ENCODE peak calls at places on chromosomes 6 and 20, in seven cellular contexts. Y is cardiac muscle cell; K is spleen; V is left lung; J is naive thymus-derived CD4-positive, alpha-beta T cell; D is IMR-90; P is heart left ventricle. L is an unnamed sample. For H3K4me1 and H3K27me3, the result is how much of the 10 kb centered on the place peaks cover.

GRCh38 chr6:154123131-154123530 is 84.1 kb downstream of the OPRM1 start:
- DNase-seq in Y (no peak), K (no peak), V (no peak), J (no peak), D (no peak), P (no peak), L (no peak)

GRCh38 chr6:168029459-168030217 is 32.2 kb downstream of the KIF25 start:
- DNase-seq in Y (no peak), K (peak), V (no peak), J (no peak), D (no peak), P (no peak), L (no peak)

GRCh38 chr6:167510648-167511047 is 185.8 kb downstream of the TTLL2 start:
- DNase-seq in Y (no peak), K (no peak), V (no peak), J (no peak), D (no peak), P (no peak), L (no peak)

GRCh38 chr6:11132191-11132590 is 20.7 kb upstream of the ERVFRD-1 start:
- DNase-seq in Y (no peak), K (no peak), V (no peak), J (no peak), D (no peak), P (no peak), L (no peak)

GRCh38 chr6:116200619-116201249 is 53.1 kb downstream of the TSPYL4 start:
- DNase-seq in Y (peak), K (no peak), V (no peak), J (no peak), D (peak), P (no peak), L (no peak)

GRCh38 chr6:41696788-41697187 is 38.6 kb downstream of the TFEB start:
- DNase-seq in Y (no peak), K (no peak), V (peak), J (no peak), D (no peak), P (no peak), L (no peak)

GRCh38 chr6:11810854-11811643 is 32.4 kb upstream of the ADTRP start:
- DNase-seq in Y (peak), K (no peak), V (no peak), J (no peak), D (peak), P (no peak), L (no peak)

GRCh38 chr6:64733433-64733832 is 973.6 kb downstream of the EYS start:
- DNase-seq in Y (no peak), K (no peak), V (no peak), J (no peak), D (no peak), P (no peak), L (no peak)

GRCh38 chr6:30493643-30494250 is 4.4 kb downstream of the HLA-E start:
- DNase-seq in Y (no peak), K (peak), V (no peak), J (no peak), D (no peak), P (no peak), L (peak)

GRCh38 chr20:37907677-37908397 is 4.9 kb downstream of the VSTM2L start:
- DNase-seq in Y (peak), K (no peak), V (peak), J (no peak), D (peak), P (no peak), L (peak)

GRCh38 chr6:38311201-38311600 is 328.5 kb downstream of the BTBD9 start:
- DNase-seq in Y (no peak), K (no peak), V (no peak), J (no peak), D (no peak), P (no peak), L (no peak)

GRCh38 chr6:109050012-109050411 is 44.6 kb downstream of the SESN1 start:
- DNase-seq in Y (no peak), K (no peak), V (no peak), J (no peak), D (no peak), P (no peak), L (no peak)

GRCh38 chr6:125432968-125433367 is 131.2 kb upstream of the HDDC2 start:
- DNase-seq in Y (no peak), K (no peak), V (no peak), J (no peak), D (no peak), P (no peak), L (no peak)

GRCh38 chr6:10692965-10693538 is 1.4 kb downstream of the C6orf52 start:
- DNase-seq in Y (no peak), K (no peak), V (no peak), J (no peak), D (no peak), P (no peak), L (no peak)

GRCh38 chr6:80976336-80976735 is 776.1 kb downstream of the TENT5A start:
- DNase-seq in Y (no peak), K (no peak), V (no peak), J (no peak), D (no peak), P (no peak), L (no peak)

GRCh38 chr6:148513145-148514071 is 170.8 kb downstream of the SASH1 start:
- DNase-seq in Y (peak), K (no peak), V (no peak), J (no peak), D (peak), P (peak), L (no peak)

GRCh38 chr20:49701313-49701731 is 12.4 kb downstream of the B4GALT5 start:
- DNase-seq in Y (no peak), K (no peak), V (no peak), J (no peak), D (peak), P (no peak), L (no peak)

GRCh38 chr6:123808556-123808955 is 4.9 kb downstream of the NKAIN2 start:
- DNase-seq in Y (no peak), K (no peak), V (no peak), J (no peak), D (no peak), P (no peak), L (no peak)

GRCh38 chr6:23218751-23219150 is 649.4 kb downstream of the HDGFL1 start:
- DNase-seq in Y (no peak), K (no peak), V (no peak), J (no peak), D (no peak), P (no peak), L (no peak)

GRCh38 chr20:40743172-40743775 is 54.2 kb upstream of the MAFB start:
- DNase-seq in Y (no peak), K (no peak), V (no peak), J (no peak), D (no peak), P (no peak), L (no peak)

GRCh38 chr6:94862116-94862515 is 715.2 kb upstream of the MANEA start:
- DNase-seq in Y (no peak), K (no peak), V (no peak), J (no peak), D (no peak), P (no peak), L (no peak)

GRCh38 chr20:47320990-47321805 is 35.3 kb downstream of the ZMYND8 start:
- DNase-seq in Y (no peak), K (no peak), V (no peak), J (no peak), D (no peak), P (no peak), L (no peak)
- H3K4me1 ChIP-seq in Y (under half), K (under half), V (half or more), J (under half), D (under half), P (under half), L (half or more)

GRCh38 chr6:170272341-170273065 is 18.4 kb downstream of the DLL1 start:
- DNase-seq in Y (no peak), K (no peak), V (peak), J (no peak), D (no peak), P (no peak), L (no peak)

GRCh38 chr6:170269873-170270541 is 20.9 kb downstream of the DLL1 start:
- DNase-seq in Y (no peak), K (no peak), V (peak), J (no peak), D (peak), P (no peak), L (no peak)

GRCh38 chr6:170271771-170272314 is 19.0 kb downstream of the DLL1 start:
- DNase-seq in Y (no peak), K (peak), V (peak), J (peak), D (no peak), P (no peak), L (no peak)

GRCh38 chr6:170269151-170269872 is 21.6 kb downstream of the DLL1 start:
- DNase-seq in Y (no peak), K (no peak), V (peak), J (no peak), D (no peak), P (peak), L (no peak)

GRCh38 chr6:170270984-170271593 is 19.8 kb downstream of the DLL1 start:
- DNase-seq in Y (no peak), K (peak), V (peak), J (no peak), D (no peak), P (peak), L (no peak)
- H3K27me3 ChIP-seq in Y (under half), K (under half), V (under half), J (under half), D (under half), P (under half), L (under half)

DNA sequence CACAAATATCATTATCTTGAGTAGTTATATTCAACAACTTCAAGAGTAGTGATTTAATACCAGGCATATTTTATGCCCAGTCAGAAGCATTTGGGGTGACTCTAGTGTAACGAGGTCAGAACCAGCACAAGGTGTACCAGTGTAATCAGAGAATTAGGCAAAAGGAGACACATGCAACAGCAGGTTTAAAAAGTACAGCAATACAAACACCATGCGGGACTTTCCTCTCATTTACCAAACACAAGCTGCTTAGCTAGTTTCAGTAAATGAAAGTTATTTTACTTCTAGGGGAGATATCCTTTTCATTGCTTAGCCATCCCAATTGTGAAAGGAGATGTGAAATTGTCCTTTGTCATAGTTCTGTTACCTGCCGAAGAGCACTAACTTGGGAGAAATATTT is 831 bp downstream of the FILIP1 start:
- DNase-seq in Y (no peak), K (no peak), V (no peak), J (no peak), D (no peak), P (no peak), L (no peak)
- H3K4me3 ChIP-seq in Y (peak), K (no peak), V (peak), J (no peak), D (no peak), P (peak), L (no peak)

DNA sequence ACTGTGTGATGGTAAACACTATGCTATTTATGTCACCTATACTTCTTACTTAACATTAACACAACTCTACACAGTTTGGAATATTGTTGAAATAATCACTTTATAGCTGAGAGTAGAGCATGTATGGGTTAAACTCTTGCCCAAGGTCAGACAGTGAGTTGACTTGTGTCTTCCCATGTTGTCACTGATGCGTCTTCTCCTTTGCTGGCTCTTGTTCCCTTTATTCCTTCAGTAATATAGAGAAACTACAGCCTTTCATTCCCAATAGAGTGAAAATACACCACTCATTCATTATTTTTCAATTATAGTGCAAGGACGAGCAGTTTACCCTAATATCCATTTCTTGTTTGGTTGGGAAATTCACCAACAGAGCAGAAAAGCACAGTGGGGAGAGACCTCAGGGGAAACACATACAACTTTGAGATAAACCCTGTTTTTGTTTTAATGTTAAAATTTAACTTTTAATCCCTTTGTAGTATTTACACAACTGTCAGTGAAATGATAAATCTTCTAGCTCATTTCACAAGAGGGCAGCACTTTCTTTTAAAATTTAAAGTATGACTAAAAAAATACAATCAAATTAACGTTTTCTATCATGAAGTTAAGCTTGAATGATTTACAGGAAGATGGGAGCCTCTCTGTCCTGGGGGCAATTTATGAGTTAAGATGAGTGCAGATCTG is 363.0 kb downstream of the UTRN start:
- DNase-seq in Y (no peak), K (no peak), V (no peak), J (no peak), D (no peak), P (no peak), L (peak)
- H3K4me1 ChIP-seq in Y (under half), K (under half), V (under half), J (under half), D (under half), P (under half), L (half or more)

GRCh38 chr20:61109221-61109805 is 142.7 kb upstream of the CDH4 start:
- DNase-seq in Y (no peak), K (no peak), V (no peak), J (no peak), D (no peak), P (no peak), L (no peak)
- H3K27me3 ChIP-seq in Y (under half), K (under half), V (under half), J (under half), D (under half), P (under half), L (under half)

DNA sequence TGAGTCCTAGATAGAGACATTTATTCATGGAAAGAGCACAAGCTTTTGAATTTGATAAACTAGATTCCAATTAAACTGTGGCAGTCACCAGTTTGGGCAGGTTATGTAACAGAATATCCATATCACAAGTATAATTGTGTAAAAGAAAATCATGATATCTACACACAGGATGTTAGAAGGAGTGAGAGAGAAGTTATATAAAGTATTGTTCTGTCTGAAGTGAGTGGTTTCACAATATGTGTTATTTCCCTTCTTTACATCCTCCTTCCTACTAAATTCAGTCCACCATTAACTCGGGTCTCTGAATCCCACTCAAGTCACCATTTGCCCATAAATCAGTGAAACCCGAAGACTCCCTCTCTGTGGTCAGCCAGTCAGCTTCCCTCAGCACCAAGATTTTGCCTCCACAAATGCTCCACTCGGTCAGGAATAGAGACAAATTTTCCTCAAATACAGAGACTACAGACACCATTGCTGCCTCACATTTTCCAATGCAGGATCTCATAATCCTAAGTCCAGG is 776 bp downstream of the HLA-DQB1 start:
- DNase-seq in Y (no peak), K (no peak), V (no peak), J (no peak), D (no peak), P (no peak), L (no peak)
- H3K4me3 ChIP-seq in Y (no peak), K (no peak), V (peak), J (peak), D (no peak), P (peak), L (no peak)

GRCh38 chr20:38969708-38970107 is 7.6 kb downstream of the DHX35 start:
- DNase-seq in Y (no peak), K (no peak), V (no peak), J (no peak), D (no peak), P (no peak), L (no peak)
- H3K4me1 ChIP-seq in Y (under half), K (under half), V (under half), J (under half), D (under half), P (under half), L (under half)

GRCh38 chr20:3237958-3238615 is 903 bp downstream of the SLC4A11 start:
- DNase-seq in Y (no peak), K (no peak), V (peak), J (no peak), D (no peak), P (no peak), L (no peak)

GRCh38 chr20:3235661-3236324 is 3.2 kb downstream of the SLC4A11 start:
- DNase-seq in Y (no peak), K (no peak), V (no peak), J (no peak), D (peak), P (no peak), L (no peak)

GRCh38 chr20:3239026-3239866 is at the start of gene SLC4A11:
- DNase-seq in Y (peak), K (peak), V (peak), J (peak), D (peak), P (peak), L (peak)

GRCh38 chr20:3238616-3239025 is 369 bp downstream of the SLC4A11 start:
- DNase-seq in Y (peak), K (no peak), V (peak), J (peak), D (no peak), P (no peak), L (peak)

GRCh38 chr20:3237011-3237957 is 1.7 kb downstream of the SLC4A11 start:
- DNase-seq in Y (no peak), K (no peak), V (no peak), J (no peak), D (no peak), P (no peak), L (no peak)
- H3K27me3 ChIP-seq in Y (half or more), K (half or more), V (under half), J (under half), D (under half), P (under half), L (under half)

GRCh38 chr6:43053545-43054205 is at the start of gene CUL7:
- DNase-seq in Y (peak), K (peak), V (peak), J (peak), D (peak), P (peak), L (peak)

GRCh38 chr6:43050981-43051380 is 2.7 kb downstream of the CUL7 start:
- DNase-seq in Y (no peak), K (no peak), V (no peak), J (no peak), D (no peak), P (no peak), L (no peak)

GRCh38 chr6:43052842-43053544 is 658 bp downstream of the CUL7 start:
- DNase-seq in Y (peak), K (no peak), V (no peak), J (peak), D (peak), P (peak), L (peak)

GRCh38 chr6:43054206-43054943 is 724 bp upstream of the CUL7 start:
- DNase-seq in Y (no peak), K (no peak), V (no peak), J (no peak), D (no peak), P (no peak), L (no peak)

GRCh38 chr6:43052225-43052841 is 1.3 kb downstream of the CUL7 start:
- DNase-seq in Y (no peak), K (no peak), V (peak), J (no peak), D (no peak), P (no peak), L (no peak)
- H3K4me3 ChIP-seq in Y (peak), K (no peak), V (peak), J (peak), D (peak), P (no peak), L (peak)

GRCh38 chr6:141610741-141611140 is 522.0 kb upstream of the GJE1 start:
- DNase-seq in Y (peak), K (no peak), V (no peak), J (no peak), D (peak), P (no peak), L (no peak)

GRCh38 chr6:141607956-141608355 is 524.8 kb upstream of the GJE1 start:
- DNase-seq in Y (no peak), K (no peak), V (no peak), J (no peak), D (peak), P (no peak), L (no peak)
- H3K4me1 ChIP-seq in Y (under half), K (under half), V (under half), J (under half), D (under half), P (under half), L (under half)